ENCODE peak calls at places on chromosomes 16 and 17, in ten cellular contexts. S is cardiac fibroblast, V is left ventricle myocardium inferior, J is dorsolateral prefrontal cortex, Z is uterus, N is cardiac muscle cell, T is heart left ventricle, U is lower lobe of right lung, H is fibroblast of mammary gland, A is AG04449. B is an unnamed sample.
A peak's percentile ranks its signal among the peaks of the same experiment; 100 is the strongest.

GRCh38 chr17:72053069-72053846 is 67.6 kb upstream of the SOX9 start:
- DNase-seq in S (no peak), V (no peak), J (peak; percentile 35), Z (no peak), N (no peak), T (peak; percentile 7), U (no peak), H (no peak), A (no peak), B (no peak)

GRCh38 chr17:31052187-31052889 is 42.4 kb upstream of the NF1 start:
- DNase-seq in S (peak; percentile 97), V (peak; percentile 29), J (no peak), Z (peak; percentile 35), N (no peak), T (peak; percentile 51), U (no peak), H (peak; percentile 98), A (peak; percentile 85), B (peak; percentile 99)

GRCh38 chr17:77330602-77331081 is 189.9 kb downstream of the SEC14L1 start:
- DNase-seq in S (no peak), V (no peak), J (peak; percentile 31), Z (no peak), N (no peak), T (peak; percentile 4), U (no peak), H (no peak), A (no peak), B (no peak)

GRCh38 chr17:76716146-76716833 is 5.5 kb upstream of the MXRA7 start:
- DNase-seq in S (peak; percentile 100), V (peak; percentile 42), J (peak; percentile 30), Z (no peak), N (no peak), T (no peak), U (peak; percentile 73), H (peak; percentile 100), A (peak; percentile 98), B (peak; percentile 100)

GRCh38 chr16:50547340-50547865 is 793 bp upstream of the NKD1 start:
- DNase-seq in S (no peak), V (peak; percentile 19), J (no peak), Z (peak; percentile 45), N (peak; percentile 46), T (no peak), U (peak; percentile 57), H (no peak), A (no peak), B (no peak)

GRCh38 chr17:39867084-39867890 is 715 bp upstream of the ZPBP2 start:
- DNase-seq in S (no peak), V (no peak), J (no peak), Z (no peak), N (no peak), T (no peak), U (no peak), H (no peak), A (no peak), B (no peak)

GRCh38 chr16:17798721-17799120 is 328.0 kb upstream of the XYLT1 start:
- DNase-seq in S (no peak), V (no peak), J (no peak), Z (no peak), N (no peak), T (no peak), U (no peak), H (no peak), A (no peak), B (no peak)

GRCh38 chr17:61415374-61416210 is 15.9 kb downstream of the TBX2 start:
- DNase-seq in S (peak; percentile 40), V (no peak), J (no peak), Z (no peak), N (no peak), T (no peak), U (no peak), H (no peak), A (no peak), B (peak; percentile 49)

GRCh38 chr17:80789356-80789902 is 202.2 kb upstream of the CHMP6 start:
- DNase-seq in S (peak; percentile 94), V (no peak), J (no peak), Z (peak; percentile 70), N (no peak), T (peak; percentile 54), U (no peak), H (peak; percentile 98), A (peak; percentile 56), B (peak; percentile 94)
- H3K4me3 ChIP-seq in S (no peak overlapping the region), V (no peak overlapping the region), J (no peak overlapping the region), Z (no peak overlapping the region), N (no peak overlapping the region), T (no peak overlapping the region), U (no peak overlapping the region), H (no peak overlapping the region), A (peak overlapping the region; percentile 1), B (peak overlapping the region; percentile 10)

GRCh38 chr16:497258-497657 is 30.3 kb upstream of the CAPN15 start:
- DNase-seq in S (no peak), V (no peak), J (no peak), Z (no peak), N (no peak), T (no peak), U (no peak), H (no peak), A (no peak), B (no peak)

GRCh38 chr16:496097-496886 is 31.2 kb upstream of the CAPN15 start:
- DNase-seq in S (no peak), V (no peak), J (no peak), Z (no peak), N (no peak), T (no peak), U (no peak), H (no peak), A (no peak), B (no peak)

GRCh38 chr16:492211-492875 is 35.2 kb upstream of the CAPN15 start:
- DNase-seq in S (no peak), V (no peak), J (no peak), Z (no peak), N (no peak), T (no peak), U (no peak), H (no peak), A (no peak), B (no peak)

GRCh38 chr16:491225-491919 is 36.1 kb upstream of the CAPN15 start:
- DNase-seq in S (no peak), V (no peak), J (no peak), Z (no peak), N (no peak), T (no peak), U (no peak), H (no peak), A (no peak), B (no peak)

DNA sequence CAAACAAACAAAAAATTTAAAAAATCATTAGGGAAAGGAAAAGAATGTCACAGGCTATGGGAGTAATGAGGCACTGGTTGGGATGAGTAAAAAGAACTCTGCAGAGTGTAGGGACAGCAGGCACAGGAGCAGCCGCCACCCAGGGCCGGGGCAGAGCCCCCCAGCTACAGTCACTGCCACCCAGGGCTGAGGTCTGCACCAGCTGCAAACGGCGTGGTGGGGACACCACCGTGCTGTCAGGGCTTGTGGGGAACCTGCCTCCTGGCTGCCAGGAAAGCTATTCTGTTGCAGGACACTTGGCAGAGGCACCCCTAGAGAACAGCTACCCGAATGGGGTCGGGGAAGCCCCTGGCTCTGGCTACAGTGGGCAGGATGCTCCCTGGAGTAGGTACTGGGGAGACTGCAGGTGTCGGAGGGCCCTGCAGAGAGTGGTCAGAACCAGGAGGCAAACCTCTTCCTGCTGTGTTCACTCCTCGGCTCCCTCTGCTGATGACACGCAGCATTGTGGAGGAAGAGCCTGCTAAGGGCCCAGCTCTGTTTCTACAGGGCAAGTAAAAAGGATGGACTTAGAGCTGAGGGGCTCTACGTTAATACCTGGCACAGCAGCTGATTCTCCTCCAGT is 32.3 kb upstream of the CAPN15 start:
- DNase-seq in S (peak; percentile 52), V (no peak), J (no peak), Z (no peak), N (peak; percentile 29), T (no peak), U (no peak), H (peak; percentile 49), A (no peak), B (peak; percentile 22)
- TF ChIP-seq CTCF in S (peak; percentile 58), V (peak; percentile 49), J (peak; percentile 22), Z (peak; percentile 18), N (peak; percentile 60), T (peak; percentile 31), U (peak; percentile 34), H (peak; percentile 53), A (peak; percentile 41), B (peak; percentile 54)

DNA sequence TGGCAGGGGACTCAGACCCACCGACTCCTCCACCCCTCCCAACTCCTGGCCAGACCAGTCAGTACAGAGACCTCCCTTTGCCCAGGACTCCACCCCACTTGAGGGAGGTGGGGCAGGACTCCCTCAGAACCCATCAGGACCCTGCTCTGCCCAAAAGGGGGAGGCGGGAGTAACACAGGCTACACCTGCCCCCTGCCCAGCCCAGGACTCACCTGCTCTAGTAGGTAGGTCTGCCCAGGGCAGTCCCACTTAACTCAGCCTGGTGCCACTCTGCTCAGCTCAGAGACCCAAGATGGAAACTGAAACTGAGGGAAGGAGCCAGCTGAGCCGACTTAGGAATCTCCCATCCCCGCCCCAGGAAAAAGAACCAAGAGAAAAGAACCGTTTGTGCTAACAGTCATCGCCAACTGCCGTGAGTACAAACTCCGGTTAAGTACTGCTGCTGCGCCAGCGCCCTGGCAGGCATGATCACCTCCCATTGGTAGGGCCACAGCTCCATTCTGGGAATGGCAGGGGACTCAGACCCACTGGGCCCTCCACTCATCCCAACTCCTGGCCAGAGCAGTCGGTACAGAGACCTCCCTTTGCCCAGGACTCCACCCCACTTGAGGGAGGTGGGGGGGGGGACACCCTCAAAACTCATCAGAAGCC is 488 bp downstream of the DHX58 start:
- DNase-seq in S (peak; percentile 58), V (no peak), J (no peak), Z (no peak), N (no peak), T (no peak), U (peak; percentile 58), H (peak; percentile 53), A (no peak), B (peak; percentile 44)
- H3K4me3 ChIP-seq in S (peak overlapping the region; percentile 58), V (peak overlapping the region; percentile 69), J (peak overlapping the region; percentile 85), Z (peak overlapping the region; percentile 42), N (no peak overlapping the region), T (peak overlapping the region; percentile 53), U (peak overlapping the region; percentile 68), H (peak overlapping the region; percentile 49), A (peak overlapping the region; percentile 55), B (peak overlapping the region; percentile 75)

GRCh38 chr17:66904760-66905637 is 59.5 kb upstream of the CACNG4 start:
- DNase-seq in S (peak; percentile 60), V (peak; percentile 19), J (no peak), Z (peak; percentile 36), N (peak; percentile 67), T (peak; percentile 34), U (no peak), H (peak; percentile 52), A (no peak), B (peak; percentile 48)

GRCh38 chr17:66903781-66904180 is 60.7 kb upstream of the CACNG4 start:
- DNase-seq in S (no peak), V (no peak), J (no peak), Z (no peak), N (no peak), T (no peak), U (no peak), H (no peak), A (no peak), B (no peak)

GRCh38 chr17:66897141-66897540 is 62.2 kb downstream of the CACNG5 start:
- DNase-seq in S (no peak), V (no peak), J (no peak), Z (no peak), N (no peak), T (no peak), U (no peak), H (no peak), A (no peak), B (no peak)

GRCh38 chr17:66898536-66898935 is 63.6 kb downstream of the CACNG5 start:
- DNase-seq in S (no peak), V (no peak), J (no peak), Z (no peak), N (no peak), T (no peak), U (no peak), H (no peak), A (no peak), B (no peak)

GRCh38 chr17:66900126-66901010 is 64.1 kb upstream of the CACNG4 start:
- DNase-seq in S (peak; percentile 28), V (no peak), J (no peak), Z (no peak), N (no peak), T (no peak), U (no peak), H (peak; percentile 24), A (no peak), B (no peak)
- TF ChIP-seq CTCF in S (peak; percentile 20), V (no peak), J (peak; percentile 49), Z (no peak), N (peak; percentile 48), T (peak; percentile 37), U (no peak), H (peak; percentile 34), A (peak; percentile 19), B (peak; percentile 44)